ENCODE peak calls at places on chromosomes 13 and 19, in five cellular contexts. S, W, A, P and G are unnamed samples.

GRCh38 chr19:38290631-38291147 is 13.4 kb upstream of the C19orf33 start:
- DNase-seq in W (peak; percentile 64), P (no peak), S (no peak), A (peak; percentile 96), G (no peak)

GRCh38 chr13:76723551-76724232 is 162.5 kb downstream of the KCTD12 start:
- DNase-seq in W (no peak), P (no peak), S (no peak), A (peak; percentile 85), G (no peak)

GRCh38 chr13:36031490-36031889 is 99.7 kb downstream of the DCLK1 start:
- DNase-seq in A (no peak), P (no peak), W (no peak), S (no peak), G (no peak)

GRCh38 chr19:19304186-19304975 is 15.9 kb downstream of the SUGP1 start:
- DNase-seq in P (no peak), S (no peak), A (no peak), W (no peak), G (no peak)

GRCh38 chr13:89930861-89931260 is 1416.6 kb upstream of the MIR17HG start:
- DNase-seq in A (no peak), W (no peak), S (no peak), P (no peak), G (no peak)

GRCh38 chr13:24233351-24233901 is 72.9 kb downstream of the SPATA13 start:
- DNase-seq in A (peak; percentile 10), W (no peak), S (no peak), P (no peak), G (no peak)

GRCh38 chr13:33932765-33933406 is 114.9 kb downstream of the RFC3 start:
- DNase-seq in P (no peak), A (no peak), W (no peak), S (no peak), G (no peak)

GRCh38 chr19:14467816-14468215 is 7.3 kb downstream of the PTGER1 start:
- DNase-seq in A (peak; percentile 27), P (no peak), W (no peak), S (no peak), G (no peak)

GRCh38 chr19:18437481-18438330 is at the start of gene ISYNA1:
- DNase-seq in S (no peak), W (peak; percentile 85), P (no peak), A (peak; percentile 59), G (peak; percentile 78)

GRCh38 chr19:50556236-50557008 is 11.8 kb downstream of the LRRC4B start:
- DNase-seq in A (peak; percentile 68), P (peak; percentile 82), W (peak; percentile 77), S (peak; percentile 60), G (peak; percentile 74)

GRCh38 chr19:46497773-46498172 is 2.1 kb upstream of the PNMA8B start:
- DNase-seq in W (no peak), P (no peak), A (no peak), S (no peak), G (no peak)

GRCh38 chr13:107866007-107866665 is 349.2 kb downstream of the LIG4 start:
- DNase-seq in A (no peak), W (peak; percentile 46), S (no peak), P (peak; percentile 79), G (peak; percentile 83)

GRCh38 chr19:41815301-41815700 is 18.9 kb downstream of the CEACAM3 start:
- DNase-seq in A (no peak), S (no peak), P (no peak), W (no peak), G (no peak)